ENCODE peak calls at places on chromosomes 1 and 21, in four cellular contexts. R is body of pancreas, T is cardiac muscle cell, N is foreskin fibroblast. H is an unnamed sample.

GRCh38 chr1:46521417-46521816 is 30.0 kb downstream of the KNCN start:
- DNase-seq in R (no peak), N (no peak), T (no peak), H (no peak)

GRCh38 chr21:41848533-41848932 is 30.6 kb downstream of the PRDM15 start:
- DNase-seq in R (no peak), T (no peak), N (no peak), H (no peak)

GRCh38 chr1:41328011-41328615 is 33.1 kb upstream of the FOXO6 start:
- DNase-seq in R (no peak), T (no peak), N (no peak), H (no peak)

GRCh38 chr1:84089470-84090261 is 54.4 kb upstream of the PRKACB start:
- DNase-seq in T (peak), N (peak), R (no peak), H (peak)

GRCh38 chr1:91007827-91008226 is 14.0 kb downstream of the ZNF644 start:
- DNase-seq in T (no peak), R (no peak), N (peak), H (no peak)

GRCh38 chr1:47594627-47595026 is 156.8 kb downstream of the FOXD2 start:
- DNase-seq in N (no peak), T (no peak), R (no peak), H (no peak)

GRCh38 chr21:25956993-25957714 is 213.4 kb downstream of the APP start:
- DNase-seq in R (no peak), N (peak), T (peak), H (peak)

GRCh38 chr21:42750737-42751530 is 97.5 kb downstream of the PDE9A start:
- DNase-seq in T (no peak), N (no peak), R (no peak), H (no peak)

GRCh38 chr1:154809436-154810413 is 60.4 kb downstream of the KCNN3 start:
- DNase-seq in R (no peak), T (peak), N (peak), H (peak)

GRCh38 chr1:5479876-5480275 is 512.3 kb downstream of the NPHP4 start:
- DNase-seq in R (no peak), T (no peak), N (no peak), H (no peak)

GRCh38 chr1:5480306-5480705 is 511.9 kb downstream of the NPHP4 start:
- DNase-seq in T (no peak), R (no peak), N (no peak), H (no peak)

GRCh38 chr1:5484451-5485165 is 507.6 kb downstream of the NPHP4 start:
- DNase-seq in R (no peak), N (no peak), T (no peak), H (no peak)

GRCh38 chr1:5480906-5481305 is 511.3 kb downstream of the NPHP4 start:
- DNase-seq in R (no peak), N (no peak), T (no peak), H (no peak)

GRCh38 chr1:5481889-5482288 is 510.3 kb downstream of the NPHP4 start:
- DNase-seq in R (no peak), T (no peak), N (no peak), H (no peak)
- TF ChIP-seq CTCF in R (peak), T (no peak), N (no peak), H (no peak)

GRCh38 chr1:32925360-32926142 is 24.4 kb upstream of the TMEM54 start:
- DNase-seq in T (peak), N (peak), R (peak), H (peak)
- TF ChIP-seq CTCF in T (no peak), N (no peak), R (no peak), H (no peak)

DNA sequence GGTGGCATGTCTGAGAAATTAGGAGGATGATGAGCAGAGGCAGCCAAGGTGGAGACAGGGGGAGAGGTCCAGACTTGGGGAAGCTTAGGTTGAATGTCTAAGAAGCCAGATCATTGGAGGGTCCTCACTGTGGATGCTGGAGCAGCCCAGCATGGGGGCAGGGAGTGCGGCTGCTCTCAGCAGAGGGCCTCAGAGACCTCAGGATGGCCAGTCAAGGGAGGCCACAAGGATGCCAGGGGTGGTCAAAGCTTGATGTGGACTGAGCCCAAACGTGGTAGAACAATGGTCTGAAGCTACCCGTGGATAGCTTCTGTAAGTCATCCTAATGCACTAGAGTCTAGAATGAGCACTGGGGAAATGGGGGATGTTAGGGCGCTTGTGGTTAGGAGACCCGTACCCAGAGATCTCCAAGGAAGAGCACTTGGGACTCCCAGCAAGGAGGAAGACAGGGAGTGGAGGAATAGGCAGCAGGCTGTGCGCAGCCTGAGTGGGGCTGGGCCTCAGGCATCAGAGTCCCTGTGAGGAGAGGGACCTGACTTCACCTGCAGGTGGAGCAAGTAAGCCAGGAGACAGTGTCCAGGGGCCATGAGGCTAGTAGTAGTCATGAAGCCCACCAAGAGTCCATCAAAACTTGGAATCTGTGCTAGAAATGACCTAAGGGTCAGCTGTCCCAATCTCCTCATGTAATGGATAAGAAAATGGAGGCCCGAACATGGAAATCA is 4.3 kb upstream of the S100A9 start:
- DNase-seq in T (peak), R (no peak), N (peak), H (peak)
- TF ChIP-seq CTCF in T (peak), R (no peak), N (peak), H (peak)

GRCh38 chr1:51973587-51974474 is 16.7 kb downstream of the RAB3B start:
- DNase-seq in R (no peak), N (peak), T (no peak), H (peak)
- TF ChIP-seq CTCF in R (no peak), N (no peak), T (no peak), H (no peak)

GRCh38 chr1:43779266-43779665 is 71.9 kb downstream of the ST3GAL3 start:
- DNase-seq in R (no peak), N (no peak), T (no peak), H (no peak)
- TF ChIP-seq CTCF in R (no peak), N (no peak), T (no peak), H (peak)

GRCh38 chr1:108570998-108571401 is 11.1 kb downstream of the EEIG2 start:
- DNase-seq in T (no peak), R (no peak), N (no peak), H (no peak)

GRCh38 chr1:108568589-108568988 is 8.7 kb downstream of the EEIG2 start:
- DNase-seq in N (no peak), R (no peak), T (no peak), H (no peak)

GRCh38 chr1:108569097-108569728 is 9.3 kb downstream of the EEIG2 start:
- DNase-seq in T (no peak), R (no peak), N (no peak), H (peak)

GRCh38 chr1:108572182-108572581 is 12.3 kb downstream of the EEIG2 start:
- DNase-seq in T (no peak), R (no peak), N (no peak), H (no peak)

GRCh38 chr1:108570128-108570527 is 10.2 kb downstream of the EEIG2 start:
- DNase-seq in R (no peak), N (peak), T (peak), H (no peak)
- TF ChIP-seq CTCF in R (peak), N (no peak), T (peak), H (peak)

GRCh38 chr1:207052736-207053545 is at the start of gene PFKFB2:
- DNase-seq in T (peak), N (peak), R (peak), H (peak)
- TF ChIP-seq CTCF in T (no peak), N (peak), R (peak), H (peak)

GRCh38 chr1:117658676-117659075 is 52.8 kb downstream of the TENT5C start:
- DNase-seq in N (no peak), T (no peak), R (no peak), H (no peak)
- TF ChIP-seq CTCF in N (no peak), T (no peak), R (no peak), H (no peak)

GRCh38 chr1:60848583-60849188 is 233.7 kb upstream of the NFIA start:
- DNase-seq in R (no peak), N (peak), T (peak), H (peak)
- TF ChIP-seq CTCF in R (peak), N (peak), T (peak), H (peak)

GRCh38 chr1:119674835-119675289 is 26.8 kb upstream of the ZNF697 start:
- DNase-seq in R (peak), N (peak), T (peak), H (peak)
- TF ChIP-seq CTCF in R (no peak), N (no peak), T (peak), H (peak)